ENCODE peak calls at places on chromosomes 5 and 9, in six cellular contexts. S is GM13977; B is NCI-H1092; H is dorsolateral prefrontal cortex; O is ACHN; I is stimulated activated CD4-positive, alpha-beta T cell treated with anti-CD3 and anti-CD28 coated beads, Interleukin-4, amount 100 ng/mL, for 24 hours. E is an unnamed sample.

GRCh38 chr9:15999422-16000339 is 446.8 kb downstream of the CCDC171 start:
- DNase-seq in S (no peak), B (no peak), H (no peak), O (peak; percentile 65), I (no peak), E (no peak)

GRCh38 chr5:10192309-10192708 is 57.4 kb downstream of the ATPSCKMT start:
- DNase-seq in S (no peak), B (no peak), H (no peak), O (peak; percentile 92), I (no peak), E (no peak)

GRCh38 chr5:176400382-176401156 is 12.0 kb downstream of the HIGD2A start:
- DNase-seq in S (no peak), B (no peak), H (no peak), O (no peak), I (no peak), E (no peak)

GRCh38 chr5:157603333-157604190 is 28.0 kb upstream of the ADAM19 start:
- DNase-seq in S (no peak), B (no peak), H (no peak), O (peak; percentile 75), I (peak; percentile 72), E (no peak)

GRCh38 chr9:135275163-135275925 is 187.9 kb downstream of the OLFM1 start:
- DNase-seq in S (no peak), B (no peak), H (peak; percentile 31), O (no peak), I (no peak), E (no peak)

GRCh38 chr9:76512826-76513225 is 53.8 kb downstream of the GCNT1 start:
- DNase-seq in S (no peak), B (no peak), H (no peak), O (peak; percentile 5), I (no peak), E (no peak)

GRCh38 chr5:107604990-107605389 is 65.7 kb downstream of the EFNA5 start:
- DNase-seq in S (no peak), B (no peak), H (no peak), O (no peak), I (no peak), E (no peak)

GRCh38 chr9:21096172-21096900 is 18.6 kb upstream of the IFNB1 start:
- DNase-seq in S (peak; percentile 44), B (no peak), H (no peak), O (no peak), I (peak; percentile 49), E (no peak)

GRCh38 chr9:4883326-4883873 is 90.7 kb downstream of the RCL1 start:
- DNase-seq in S (no peak), B (no peak), H (no peak), O (no peak), I (no peak), E (no peak)

GRCh38 chr5:58745350-58745749 is 162.5 kb downstream of the RAB3C start:
- DNase-seq in S (no peak), B (no peak), H (no peak), O (no peak), I (no peak), E (no peak)

GRCh38 chr9:72622186-72622585 is 100.8 kb downstream of the TMC1 start:
- DNase-seq in S (no peak), B (no peak), H (no peak), O (no peak), I (no peak), E (no peak)

GRCh38 chr9:92749071-92749933 is 15.3 kb downstream of the BICD2 start:
- DNase-seq in S (no peak), B (peak; percentile 59), H (peak; percentile 82), O (no peak), I (no peak), E (peak; percentile 43)

GRCh38 chr9:136762915-136763648 is 1.2 kb downstream of the LCN15 start:
- DNase-seq in S (peak; percentile 4), B (no peak), H (no peak), O (no peak), I (peak; percentile 45), E (peak; percentile 97)

E was measured in endodermal cell.